ENCODE peak calls at places on chromosomes 13 and 19, in ten cellular contexts. Y, E, T, P, D, W, X, S, N and H are unnamed samples. For H3K4me1, the result is how much of the 10 kb centered on the place peaks cover.

GRCh38 chr19:35027851-35028599 is 2.2 kb upstream of the SCN1B start:
- DNase-seq in Y (peak), E (no peak), T (no peak), P (no peak), D (peak), W (no peak), X (no peak), S (peak), N (peak), H (peak)

GRCh38 chr19:3162418-3163229 is 15.9 kb upstream of the S1PR4 start:
- DNase-seq in Y (no peak), E (no peak), T (no peak), P (no peak), D (no peak), W (no peak), X (no peak), S (no peak), N (peak), H (no peak)

GRCh38 chr13:31236211-31236786 is 36.5 kb downstream of the B3GLCT start:
- DNase-seq in Y (no peak), E (no peak), T (peak), P (no peak), D (no peak), W (no peak), X (no peak), S (peak), N (peak), H (peak)

GRCh38 chr19:17303167-17303939 is at the start of gene ABHD8:
- DNase-seq in Y (peak), E (peak), T (peak), P (peak), D (peak), W (peak), X (peak), S (peak), N (peak), H (peak)

GRCh38 chr19:54256250-54257115 is 590 bp downstream of the LILRB5 start:
- DNase-seq in Y (no peak), E (no peak), T (no peak), P (no peak), D (peak), W (no peak), X (no peak), S (no peak), N (no peak), H (no peak)

GRCh38 chr13:27367570-27367969 is 56.8 kb upstream of the GTF3A start:
- DNase-seq in Y (no peak), E (no peak), T (no peak), P (no peak), D (no peak), W (no peak), X (no peak), S (no peak), N (no peak), H (no peak)

GRCh38 chr19:13195678-13196077 is 45.5 kb downstream of the IER2 start:
- DNase-seq in Y (no peak), E (no peak), T (peak), P (no peak), D (peak), W (no peak), X (no peak), S (no peak), N (peak), H (peak)

GRCh38 chr13:102800145-102801041 is 1.5 kb downstream of the BIVM start:
- DNase-seq in Y (peak), E (no peak), T (peak), P (peak), D (peak), W (peak), X (peak), S (peak), N (peak), H (peak)

GRCh38 chr13:113567681-113568080 is 16.9 kb upstream of the TFDP1 start:
- DNase-seq in Y (no peak), E (no peak), T (no peak), P (no peak), D (peak), W (peak), X (no peak), S (no peak), N (no peak), H (peak)

GRCh38 chr19:2561221-2561620 is 85.3 kb downstream of the GADD45B start:
- DNase-seq in Y (no peak), E (no peak), T (no peak), P (no peak), D (no peak), W (no peak), X (no peak), S (no peak), N (no peak), H (no peak)

GRCh38 chr13:110250258-110250891 is 56.6 kb downstream of the COL4A1 start:
- DNase-seq in Y (peak), E (no peak), T (no peak), P (peak), D (no peak), W (no peak), X (peak), S (peak), N (no peak), H (no peak)

GRCh38 chr13:71619096-71619495 is 247.9 kb downstream of the DACH1 start:
- DNase-seq in Y (no peak), E (no peak), T (no peak), P (no peak), D (no peak), W (no peak), X (no peak), S (peak), N (no peak), H (no peak)

GRCh38 chr19:55358943-55359908 is 3.8 kb downstream of the GARIN5B start:
- DNase-seq in Y (no peak), E (no peak), T (no peak), P (no peak), D (no peak), W (no peak), X (no peak), S (no peak), N (no peak), H (no peak)

GRCh38 chr19:11405846-11406643 is 13.1 kb downstream of the RGL3 start:
- DNase-seq in Y (no peak), E (no peak), T (peak), P (no peak), D (peak), W (no peak), X (no peak), S (no peak), N (peak), H (no peak)

DNA sequence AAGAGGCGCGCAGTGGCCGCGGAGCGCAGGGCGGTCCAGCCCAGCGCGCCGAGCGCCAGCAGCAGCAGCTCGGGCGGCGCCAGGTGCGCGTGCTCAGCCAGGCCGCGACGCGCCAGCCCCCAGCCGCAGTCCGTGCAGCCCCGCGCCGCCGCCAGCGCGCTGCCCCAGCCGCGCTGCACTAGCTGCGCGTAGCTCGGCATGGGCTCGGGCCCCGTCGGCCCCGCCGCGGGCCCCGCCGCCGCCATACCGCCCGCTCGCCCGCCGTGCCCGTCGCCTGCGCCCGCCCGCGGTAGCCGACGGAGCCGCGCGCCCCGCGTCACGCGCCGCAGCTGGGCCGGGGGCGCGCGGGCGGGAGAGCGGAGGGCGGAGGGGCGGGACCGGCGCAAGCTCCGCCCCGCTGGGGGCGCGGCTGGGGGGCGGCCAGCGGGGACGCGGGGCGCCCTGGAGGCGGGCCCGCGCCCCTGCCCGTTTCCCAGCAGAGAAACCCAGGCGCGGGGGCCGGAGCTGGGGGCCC is at the start of gene CERS1:
- DNase-seq in Y (no peak), E (no peak), T (peak), P (no peak), D (peak), W (no peak), X (no peak), S (no peak), N (peak), H (peak)
- H3K4me3 ChIP-seq in Y (peak), E (peak), T (peak), P (peak), D (peak), W (peak), X (peak), S (peak), N (peak), H (peak)

GRCh38 chr19:56972291-56972914 is 131.9 kb upstream of the PEG3 start:
- DNase-seq in Y (no peak), E (no peak), T (no peak), P (no peak), D (no peak), W (no peak), X (no peak), S (no peak), N (no peak), H (no peak)

GRCh38 chr19:56976300-56976699 is 135.8 kb upstream of the PEG3 start:
- DNase-seq in Y (no peak), E (no peak), T (no peak), P (no peak), D (no peak), W (no peak), X (no peak), S (no peak), N (no peak), H (no peak)

GRCh38 chr19:56973713-56974553 is 133.4 kb upstream of the PEG3 start:
- DNase-seq in Y (no peak), E (no peak), T (no peak), P (peak), D (no peak), W (no peak), X (no peak), S (no peak), N (no peak), H (peak)

GRCh38 chr19:56976995-56977906 is 136.7 kb upstream of the PEG3 start:
- DNase-seq in Y (no peak), E (no peak), T (no peak), P (no peak), D (no peak), W (no peak), X (no peak), S (no peak), N (no peak), H (no peak)

GRCh38 chr19:56974554-56975207 is 134.2 kb upstream of the PEG3 start:
- DNase-seq in Y (no peak), E (no peak), T (no peak), P (no peak), D (no peak), W (no peak), X (no peak), S (no peak), N (no peak), H (no peak)
- H3K4me1 ChIP-seq in Y (under half), E (under half), T (under half), P (half or more), D (under half), W (under half), X (under half), S (under half), N (under half), H (under half)

DNA sequence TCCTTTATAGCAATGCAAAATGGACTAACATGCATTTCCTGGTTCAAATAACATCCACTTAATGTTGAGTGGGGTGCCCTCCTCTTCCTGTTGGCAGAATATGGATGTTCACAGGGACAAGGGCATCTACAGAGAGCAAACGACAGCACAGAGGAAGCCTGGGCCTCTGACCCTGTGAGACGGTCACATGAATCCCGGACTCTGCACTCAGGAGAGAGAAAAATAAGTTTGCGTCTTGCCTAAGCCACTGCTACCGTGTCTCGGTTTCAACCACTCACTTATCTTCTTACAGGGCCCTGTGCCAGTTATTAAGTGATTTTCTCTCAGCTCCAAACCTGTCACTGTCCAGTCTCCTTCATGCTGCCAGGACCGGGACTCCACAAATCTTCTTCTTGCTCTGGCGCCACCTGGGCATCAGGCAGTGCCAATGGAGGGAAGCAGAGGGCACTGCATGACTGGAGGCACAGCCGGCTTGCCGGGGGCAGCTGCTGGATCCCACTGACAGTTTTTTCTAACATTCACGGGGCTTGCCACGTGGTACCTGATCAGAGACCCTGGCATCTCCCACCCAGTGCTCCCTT is 11.8 kb downstream of the LIG1 start:
- DNase-seq in Y (no peak), E (no peak), T (no peak), P (no peak), D (no peak), W (no peak), X (no peak), S (no peak), N (no peak), H (no peak)
- TF ChIP-seq CTCF in Y (no peak), E (no peak), T (no peak), P (no peak), D (no peak), W (no peak), X (peak), S (no peak), N (no peak), H (no peak)

DNA sequence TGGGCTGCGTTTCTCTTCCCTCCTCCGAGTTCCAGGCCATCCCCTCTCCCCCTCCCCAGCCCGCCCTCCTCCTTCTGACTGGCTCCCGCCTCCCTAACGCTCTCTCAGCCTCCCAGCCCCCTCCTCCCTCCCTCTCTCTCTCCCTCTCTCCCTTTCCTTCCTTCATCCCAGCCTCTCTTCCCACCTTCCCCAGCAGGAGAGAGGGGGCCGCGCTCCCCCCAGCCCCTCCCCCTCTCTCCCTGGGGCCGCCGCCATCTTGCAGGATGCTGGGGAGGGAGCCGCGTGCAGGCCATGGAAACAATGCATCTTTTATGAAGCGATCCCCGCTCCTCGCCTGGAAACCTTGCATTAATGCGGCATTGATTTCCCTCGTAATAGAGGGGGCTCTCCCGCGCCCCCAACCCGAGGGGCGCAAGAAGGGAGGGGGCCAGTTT is 42.6 kb upstream of the ADGRL1 start:
- DNase-seq in Y (no peak), E (no peak), T (peak), P (peak), D (peak), W (peak), X (peak), S (peak), N (peak), H (peak)
- H3K4me3 ChIP-seq in Y (peak), E (peak), T (peak), P (peak), D (peak), W (peak), X (peak), S (no peak), N (peak), H (peak)

DNA sequence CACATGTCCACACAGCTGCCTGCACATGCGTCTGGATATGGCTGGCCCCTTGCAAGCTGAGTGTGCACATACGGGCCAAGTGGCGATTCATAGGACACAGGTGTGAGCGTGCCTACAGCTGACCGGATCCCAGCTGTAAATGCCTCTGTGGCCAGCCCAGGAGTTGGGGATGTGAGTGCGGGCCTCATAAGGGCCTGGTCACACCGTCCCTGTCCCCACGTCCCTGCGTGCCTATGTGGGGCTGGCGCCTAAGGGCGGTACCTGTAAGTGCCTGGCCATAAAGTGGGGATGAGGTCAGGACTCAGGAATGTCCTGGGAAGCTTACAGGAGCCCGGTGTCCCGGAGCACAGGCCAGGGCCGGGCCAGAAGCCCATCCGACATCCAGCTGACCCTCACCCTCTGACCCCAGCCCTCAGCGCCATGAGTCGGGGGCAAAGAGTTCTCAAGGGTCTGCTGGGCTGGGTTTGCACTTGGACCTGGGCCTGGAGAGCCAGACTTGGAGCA is 1.3 kb upstream of the ARHGAP45 start:
- DNase-seq in Y (no peak), E (no peak), T (no peak), P (no peak), D (peak), W (no peak), X (no peak), S (no peak), N (peak), H (peak)
- H3K4me1 ChIP-seq in Y (under half), E (under half), T (under half), P (under half), D (under half), W (under half), X (under half), S (under half), N (under half), H (under half)

GRCh38 chr13:33640832-33641231 is 177.1 kb upstream of the RFC3 start:
- DNase-seq in Y (no peak), E (no peak), T (no peak), P (no peak), D (no peak), W (no peak), X (no peak), S (no peak), N (no peak), H (peak)

GRCh38 chr13:33637978-33638743 is 179.8 kb upstream of the RFC3 start:
- DNase-seq in Y (no peak), E (no peak), T (no peak), P (no peak), D (no peak), W (no peak), X (no peak), S (peak), N (peak), H (no peak)

GRCh38 chr13:33636955-33637670 is 180.8 kb upstream of the RFC3 start:
- DNase-seq in Y (no peak), E (no peak), T (no peak), P (no peak), D (no peak), W (no peak), X (no peak), S (no peak), N (no peak), H (no peak)

GRCh38 chr13:33639158-33639557 is 178.8 kb upstream of the RFC3 start:
- DNase-seq in Y (peak), E (no peak), T (no peak), P (peak), D (no peak), W (no peak), X (no peak), S (peak), N (no peak), H (peak)

GRCh38 chr13:33639640-33640080 is 178.3 kb upstream of the RFC3 start:
- DNase-seq in Y (no peak), E (no peak), T (no peak), P (no peak), D (no peak), W (no peak), X (no peak), S (no peak), N (no peak), H (no peak)
- TF ChIP-seq CTCF in Y (no peak), E (no peak), T (no peak), P (no peak), D (no peak), W (no peak), X (no peak), S (no peak), N (no peak), H (no peak)

GRCh38 chr13:32413284-32413683 is 14.6 kb downstream of the N4BP2L1 start:
- DNase-seq in Y (no peak), E (no peak), T (no peak), P (no peak), D (no peak), W (no peak), X (no peak), S (no peak), N (no peak), H (no peak)

GRCh38 chr13:32407854-32408253 is 20.1 kb downstream of the N4BP2L1 start:
- DNase-seq in Y (no peak), E (no peak), T (no peak), P (no peak), D (no peak), W (no peak), X (no peak), S (no peak), N (no peak), H (no peak)

GRCh38 chr13:32408999-32409313 is 19.0 kb downstream of the N4BP2L1 start:
- DNase-seq in Y (no peak), E (no peak), T (no peak), P (peak), D (no peak), W (no peak), X (no peak), S (no peak), N (no peak), H (no peak)

GRCh38 chr13:32408296-32408998 is 19.5 kb downstream of the N4BP2L1 start:
- DNase-seq in Y (no peak), E (no peak), T (no peak), P (peak), D (no peak), W (no peak), X (no peak), S (no peak), N (no peak), H (no peak)

GRCh38 chr13:32409561-32410440 is 18.1 kb downstream of the N4BP2L1 start:
- DNase-seq in Y (peak), E (no peak), T (peak), P (peak), D (peak), W (no peak), X (peak), S (peak), N (peak), H (no peak)
- H3K4me3 ChIP-seq in Y (no peak), E (no peak), T (peak), P (peak), D (peak), W (no peak), X (peak), S (no peak), N (peak), H (no peak)

GRCh38 chr19:39334444-39334976 is 1.3 kb downstream of the GMFG start:
- DNase-seq in Y (no peak), E (no peak), T (no peak), P (no peak), D (no peak), W (no peak), X (no peak), S (no peak), N (no peak), H (no peak)

GRCh38 chr19:39329948-39330347 is 5.9 kb downstream of the GMFG start:
- DNase-seq in Y (no peak), E (no peak), T (no peak), P (no peak), D (no peak), W (no peak), X (no peak), S (no peak), N (no peak), H (no peak)

GRCh38 chr19:39335168-39335567 is 675 bp downstream of the GMFG start:
- DNase-seq in Y (no peak), E (no peak), T (no peak), P (no peak), D (no peak), W (no peak), X (no peak), S (no peak), N (no peak), H (no peak)

GRCh38 chr19:39333507-39333906 is 2.3 kb downstream of the GMFG start:
- DNase-seq in Y (no peak), E (no peak), T (no peak), P (no peak), D (no peak), W (no peak), X (no peak), S (no peak), N (no peak), H (no peak)

DNA sequence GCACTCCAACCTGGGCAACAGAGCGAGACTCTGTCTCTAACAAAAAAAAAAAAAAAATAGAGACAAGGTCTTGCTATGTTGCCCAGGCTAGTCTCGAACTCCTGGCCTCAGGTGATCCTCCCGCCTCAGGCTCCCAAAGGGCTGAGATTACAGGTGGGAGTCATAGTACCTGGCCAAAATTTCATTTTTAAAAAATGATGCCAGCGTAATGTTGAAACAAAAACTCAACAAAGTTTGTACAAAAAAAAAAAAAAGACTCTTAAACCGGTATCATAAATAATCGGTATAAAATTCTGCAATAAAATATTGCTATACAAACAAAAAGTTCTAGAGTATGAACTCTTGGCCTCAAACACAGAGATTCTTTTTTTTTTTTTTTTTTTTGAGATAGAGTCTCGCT is 3.5 kb downstream of the GMFG start:
- DNase-seq in Y (no peak), E (no peak), T (no peak), P (no peak), D (no peak), W (no peak), X (no peak), S (no peak), N (no peak), H (no peak)
- H3K4me1 ChIP-seq in Y (under half), E (under half), T (under half), P (under half), D (under half), W (under half), X (under half), S (under half), N (under half), H (under half)